ENCODE peak calls at places on chromosomes 13 and 19, in four cellular contexts. L is stimulated activated CD4-positive, alpha-beta T cell treated with anti-CD3 and anti-CD28 coated beads, Interleukin-1b, Interleukin-23, amount 100 ng/mL, for 4 hours; G is A172; S is heart left ventricle. K is an unnamed sample.

GRCh38 chr13:107964356-107964755 is 251.0 kb downstream of the LIG4 start:
- DNase-seq in L (no peak), G (no peak), S (no peak), K (no peak)

GRCh38 chr19:30865481-30865880 is 483.8 kb downstream of the TSHZ3 start:
- DNase-seq in G (no peak), L (no peak), S (no peak), K (no peak)

GRCh38 chr13:113406321-113407102 is 42.6 kb upstream of the GRTP1 start:
- DNase-seq in L (no peak), S (no peak), G (no peak), K (no peak)

GRCh38 chr13:43006893-43007631 is 15.0 kb upstream of the EPSTI1 start:
- DNase-seq in S (no peak), G (peak), L (no peak), K (no peak)

GRCh38 chr13:92379371-92379770 is 847.2 kb upstream of the GPC6 start:
- DNase-seq in G (no peak), L (no peak), S (no peak), K (no peak)

GRCh38 chr13:113997845-113998751 is 24.2 kb upstream of the C13orf46 start:
- DNase-seq in L (no peak), S (peak), G (no peak), K (no peak)

GRCh38 chr13:34256236-34256635 is 438.3 kb downstream of the RFC3 start:
- DNase-seq in S (no peak), L (no peak), G (no peak), K (no peak)

GRCh38 chr19:4425531-4425930 is 23.1 kb downstream of the CHAF1A start:
- DNase-seq in S (no peak), G (no peak), L (no peak), K (no peak)

GRCh38 chr19:18699403-18700054 is 16.0 kb downstream of the CRTC1 start:
- DNase-seq in G (no peak), S (no peak), L (no peak), K (no peak)

GRCh38 chr13:97892717-97893116 is 60.8 kb upstream of the IPO5 start:
- DNase-seq in L (no peak), S (no peak), G (peak), K (peak)